ENCODE peak calls at places on chromosomes 12 and 14, in seven cellular contexts. One of them, this sample, is unnamed.

GRCh38 chr12:70178038-70178437 is 65.2 kb upstream of the CNOT2 start:
- DNase-seq in cardiac muscle cell: peak; percentile 67
- DNase-seq in cardiac septum: no peak
- DNase-seq in NCI-H1092: no peak
- DNase-seq in psoas muscle: no peak
- DNase-seq in NCI-H748 treated with DMSO at 0.1 percent for 48 hours: no peak
- DNase-seq in GM04504: no peak
- DNase-seq in this sample: no peak

GRCh38 chr12:10941916-10942607 is 3.0 kb upstream of the TAS2R14 start:
- DNase-seq in cardiac muscle cell: no peak
- DNase-seq in cardiac septum: no peak
- DNase-seq in NCI-H1092: no peak
- DNase-seq in psoas muscle: no peak
- DNase-seq in NCI-H748 treated with DMSO at 0.1 percent for 48 hours: no peak
- DNase-seq in GM04504: no peak
- DNase-seq in this sample: no peak

GRCh38 chr12:25155031-25155576 is 39.9 kb downstream of the DNAI7 start:
- DNase-seq in cardiac muscle cell: peak; percentile 43
- DNase-seq in cardiac septum: no peak
- DNase-seq in NCI-H1092: no peak
- DNase-seq in psoas muscle: no peak
- DNase-seq in NCI-H748 treated with DMSO at 0.1 percent for 48 hours: no peak
- DNase-seq in GM04504: no peak
- DNase-seq in this sample: peak; percentile 19

GRCh38 chr12:19113464-19113863 is 16.1 kb upstream of the PLEKHA5 start:
- DNase-seq in cardiac muscle cell: no peak
- DNase-seq in cardiac septum: no peak
- DNase-seq in NCI-H1092: no peak
- DNase-seq in psoas muscle: no peak
- DNase-seq in NCI-H748 treated with DMSO at 0.1 percent for 48 hours: no peak
- DNase-seq in GM04504: no peak
- DNase-seq in this sample: no peak

GRCh38 chr12:106583578-106584103 is 837 bp downstream of the RFX4 start:
- DNase-seq in cardiac muscle cell: peak; percentile 27
- DNase-seq in cardiac septum: no peak
- DNase-seq in NCI-H1092: no peak
- DNase-seq in psoas muscle: no peak
- DNase-seq in NCI-H748 treated with DMSO at 0.1 percent for 48 hours: no peak
- DNase-seq in GM04504: no peak
- DNase-seq in this sample: no peak

GRCh38 chr12:58087428-58088117 is 146.2 kb downstream of the ATP23 start:
- DNase-seq in cardiac muscle cell: no peak
- DNase-seq in cardiac septum: no peak
- DNase-seq in NCI-H1092: no peak
- DNase-seq in psoas muscle: no peak
- DNase-seq in NCI-H748 treated with DMSO at 0.1 percent for 48 hours: no peak
- DNase-seq in GM04504: no peak
- DNase-seq in this sample: no peak

GRCh38 chr12:127170271-127171180 is 1096.4 kb upstream of the TMEM132C start:
- DNase-seq in cardiac muscle cell: no peak
- DNase-seq in cardiac septum: no peak
- DNase-seq in NCI-H1092: no peak
- DNase-seq in psoas muscle: no peak
- DNase-seq in NCI-H748 treated with DMSO at 0.1 percent for 48 hours: no peak
- DNase-seq in GM04504: peak; percentile 68
- DNase-seq in this sample: no peak

GRCh38 chr12:12736759-12737676 is 19.9 kb downstream of the CDKN1B start:
- DNase-seq in cardiac muscle cell: peak; percentile 60
- DNase-seq in cardiac septum: no peak
- DNase-seq in NCI-H1092: no peak
- DNase-seq in psoas muscle: no peak
- DNase-seq in NCI-H748 treated with DMSO at 0.1 percent for 48 hours: peak; percentile 11
- DNase-seq in GM04504: no peak
- DNase-seq in this sample: no peak

GRCh38 chr14:104732931-104733681 is 9.1 kb downstream of the ADSS1 start:
- DNase-seq in cardiac muscle cell: no peak
- DNase-seq in cardiac septum: no peak
- DNase-seq in NCI-H1092: no peak
- DNase-seq in psoas muscle: peak; percentile 61
- DNase-seq in NCI-H748 treated with DMSO at 0.1 percent for 48 hours: no peak
- DNase-seq in GM04504: no peak
- DNase-seq in this sample: no peak

GRCh38 chr14:23154876-23155587 is 28.4 kb downstream of the SLC7A8 start:
- DNase-seq in cardiac muscle cell: peak; percentile 98
- DNase-seq in cardiac septum: peak; percentile 85
- DNase-seq in NCI-H1092: no peak
- DNase-seq in psoas muscle: peak; percentile 92
- DNase-seq in NCI-H748 treated with DMSO at 0.1 percent for 48 hours: no peak
- DNase-seq in GM04504: peak; percentile 81
- DNase-seq in this sample: peak; percentile 77

GRCh38 chr14:68144051-68144681 is 324.6 kb downstream of the RAD51B start:
- DNase-seq in cardiac muscle cell: peak; percentile 81
- DNase-seq in cardiac septum: no peak
- DNase-seq in NCI-H1092: no peak
- DNase-seq in psoas muscle: peak; percentile 66
- DNase-seq in NCI-H748 treated with DMSO at 0.1 percent for 48 hours: no peak
- DNase-seq in GM04504: no peak
- DNase-seq in this sample: no peak

GRCh38 chr12:65696227-65696626 is 128.1 kb upstream of the HMGA2 start:
- DNase-seq in cardiac muscle cell: no peak
- DNase-seq in cardiac septum: no peak
- DNase-seq in NCI-H1092: no peak
- DNase-seq in psoas muscle: no peak
- DNase-seq in NCI-H748 treated with DMSO at 0.1 percent for 48 hours: no peak
- DNase-seq in GM04504: no peak
- DNase-seq in this sample: no peak

GRCh38 chr12:132357623-132358186 is 28.3 kb upstream of the GALNT9 start:
- DNase-seq in cardiac muscle cell: no peak
- DNase-seq in cardiac septum: no peak
- DNase-seq in NCI-H1092: no peak
- DNase-seq in psoas muscle: peak; percentile 35
- DNase-seq in NCI-H748 treated with DMSO at 0.1 percent for 48 hours: no peak
- DNase-seq in GM04504: no peak
- DNase-seq in this sample: no peak

GRCh38 chr12:98750511-98750910 is 105.4 kb downstream of the APAF1 start:
- DNase-seq in cardiac muscle cell: no peak
- DNase-seq in cardiac septum: no peak
- DNase-seq in NCI-H1092: no peak
- DNase-seq in psoas muscle: no peak
- DNase-seq in NCI-H748 treated with DMSO at 0.1 percent for 48 hours: no peak
- DNase-seq in GM04504: no peak
- DNase-seq in this sample: no peak

GRCh38 chr12:120468271-120468845 is 1.2 kb downstream of the SRSF9 start:
- DNase-seq in cardiac muscle cell: peak; percentile 78
- DNase-seq in cardiac septum: no peak
- DNase-seq in NCI-H1092: no peak
- DNase-seq in psoas muscle: peak; percentile 62
- DNase-seq in NCI-H748 treated with DMSO at 0.1 percent for 48 hours: peak; percentile 6
- DNase-seq in GM04504: no peak
- DNase-seq in this sample: peak; percentile 8

GRCh38 chr12:97557116-97557515 is 94.5 kb downstream of the RMST start:
- DNase-seq in cardiac muscle cell: no peak
- DNase-seq in cardiac septum: no peak
- DNase-seq in NCI-H1092: no peak
- DNase-seq in psoas muscle: no peak
- DNase-seq in NCI-H748 treated with DMSO at 0.1 percent for 48 hours: no peak
- DNase-seq in GM04504: no peak
- DNase-seq in this sample: no peak

GRCh38 chr12:62673027-62673815 is 206.6 kb downstream of the MON2 start:
- DNase-seq in cardiac muscle cell: no peak
- DNase-seq in cardiac septum: no peak
- DNase-seq in NCI-H1092: no peak
- DNase-seq in psoas muscle: no peak
- DNase-seq in NCI-H748 treated with DMSO at 0.1 percent for 48 hours: no peak
- DNase-seq in GM04504: no peak
- DNase-seq in this sample: no peak

GRCh38 chr14:74702293-74702692 is 10.6 kb downstream of the AREL1 start:
- DNase-seq in cardiac muscle cell: no peak
- DNase-seq in cardiac septum: no peak
- DNase-seq in NCI-H1092: no peak
- DNase-seq in psoas muscle: no peak
- DNase-seq in NCI-H748 treated with DMSO at 0.1 percent for 48 hours: no peak
- DNase-seq in GM04504: no peak
- DNase-seq in this sample: no peak

GRCh38 chr14:75204106-75204505 is 27.7 kb upstream of the TMED10 start:
- DNase-seq in cardiac muscle cell: no peak
- DNase-seq in cardiac septum: no peak
- DNase-seq in NCI-H1092: no peak
- DNase-seq in psoas muscle: no peak
- DNase-seq in NCI-H748 treated with DMSO at 0.1 percent for 48 hours: no peak
- DNase-seq in GM04504: no peak
- DNase-seq in this sample: no peak

GRCh38 chr14:104881369-104881979 is 16.4 kb downstream of the CEP170B start:
- DNase-seq in cardiac muscle cell: no peak
- DNase-seq in cardiac septum: no peak
- DNase-seq in NCI-H1092: peak; percentile 87
- DNase-seq in psoas muscle: peak; percentile 89
- DNase-seq in NCI-H748 treated with DMSO at 0.1 percent for 48 hours: no peak
- DNase-seq in GM04504: no peak
- DNase-seq in this sample: no peak

GRCh38 chr14:71491925-71492324 is 440.3 kb upstream of the RGS6 start:
- DNase-seq in cardiac muscle cell: peak; percentile 69
- DNase-seq in cardiac septum: no peak
- DNase-seq in NCI-H1092: no peak
- DNase-seq in psoas muscle: no peak
- DNase-seq in NCI-H748 treated with DMSO at 0.1 percent for 48 hours: no peak
- DNase-seq in GM04504: no peak
- DNase-seq in this sample: no peak

GRCh38 chr14:100547633-100548294 is 39.5 kb downstream of the BEGAIN start:
- DNase-seq in cardiac muscle cell: peak; percentile 42
- DNase-seq in cardiac septum: peak; percentile 85
- DNase-seq in NCI-H1092: peak; percentile 26
- DNase-seq in psoas muscle: no peak
- DNase-seq in NCI-H748 treated with DMSO at 0.1 percent for 48 hours: no peak
- DNase-seq in GM04504: peak; percentile 66
- DNase-seq in this sample: no peak

GRCh38 chr12:113798552-113798951 is 167.6 kb downstream of the RBM19 start:
- DNase-seq in cardiac muscle cell: no peak
- DNase-seq in cardiac septum: no peak
- DNase-seq in NCI-H1092: no peak
- DNase-seq in psoas muscle: no peak
- DNase-seq in NCI-H748 treated with DMSO at 0.1 percent for 48 hours: no peak
- DNase-seq in GM04504: no peak
- DNase-seq in this sample: no peak

GRCh38 chr14:61211476-61212262 is 69.5 kb downstream of the TMEM30B start:
- DNase-seq in cardiac muscle cell: no peak
- DNase-seq in cardiac septum: no peak
- DNase-seq in NCI-H1092: peak; percentile 96
- DNase-seq in psoas muscle: no peak
- DNase-seq in NCI-H748 treated with DMSO at 0.1 percent for 48 hours: peak; percentile 85
- DNase-seq in GM04504: no peak
- DNase-seq in this sample: no peak

GRCh38 chr12:97306121-97306520 is 156.5 kb upstream of the RMST start:
- DNase-seq in cardiac muscle cell: no peak
- DNase-seq in cardiac septum: no peak
- DNase-seq in NCI-H1092: no peak
- DNase-seq in psoas muscle: no peak
- DNase-seq in NCI-H748 treated with DMSO at 0.1 percent for 48 hours: no peak
- DNase-seq in GM04504: no peak
- DNase-seq in this sample: no peak

This sample was measured in astrocyte of the cerebellum.